ENCODE peak calls at places on chromosomes 5 and 9, in ten cellular contexts. T is left ventricle myocardium inferior, U is WTC11, E is fibroblast of pulmonary artery, V is cardiac fibroblast, D is nephron progenitor cell, P is HuH-7, J is AG08396, Y is T-cell, M is transverse colon. F is an unnamed sample.

GRCh38 chr5:159947708-159948358 is 31.6 kb downstream of the ADRA1B start:
- DNase-seq in T (no peak), U (no peak), E (peak), V (peak), D (no peak), P (peak), J (peak), Y (no peak), M (no peak), F (peak)

GRCh38 chr5:104189909-104190308 is 627.3 kb upstream of the NUDT12 start:
- DNase-seq in T (no peak), U (no peak), E (peak), V (peak), D (no peak), P (no peak), J (no peak), Y (no peak), M (no peak), F (peak)

GRCh38 chr5:173310861-173311515 is 17.2 kb downstream of the STC2 start:
- DNase-seq in T (peak), U (no peak), E (peak), V (peak), D (no peak), P (no peak), J (peak), Y (no peak), M (no peak), F (peak)

GRCh38 chr5:179793470-179794139 is at the start of gene LTC4S:
- DNase-seq in T (peak), U (no peak), E (peak), V (peak), D (no peak), P (no peak), J (peak), Y (peak), M (peak), F (peak)

GRCh38 chr5:179261301-179262125 is 83.7 kb downstream of the ADAMTS2 start:
- DNase-seq in T (no peak), U (peak), E (peak), V (peak), D (peak), P (no peak), J (no peak), Y (peak), M (no peak), F (no peak)

GRCh38 chr5:122435738-122436137 is 123.7 kb downstream of the SNCAIP start:
- DNase-seq in T (no peak), U (no peak), E (no peak), V (no peak), D (no peak), P (no peak), J (no peak), Y (no peak), M (no peak), F (no peak)

GRCh38 chr9:135039266-135039870 is 48.1 kb upstream of the OLFM1 start:
- DNase-seq in T (no peak), U (no peak), E (no peak), V (no peak), D (no peak), P (no peak), J (no peak), Y (no peak), M (no peak), F (no peak)

GRCh38 chr9:134624827-134625181 is 16.8 kb upstream of the COL5A1 start:
- DNase-seq in T (no peak), U (peak), E (peak), V (peak), D (no peak), P (no peak), J (peak), Y (no peak), M (no peak), F (peak)

GRCh38 chr5:82018462-82018861 is 46.6 kb downstream of the ATG10 start:
- DNase-seq in T (no peak), U (no peak), E (peak), V (peak), D (no peak), P (peak), J (no peak), Y (no peak), M (no peak), F (no peak)

GRCh38 chr9:3018691-3019230 is 174.9 kb upstream of the PUM3 start:
- DNase-seq in T (no peak), U (no peak), E (no peak), V (no peak), D (no peak), P (no peak), J (no peak), Y (no peak), M (no peak), F (no peak)

GRCh38 chr5:178098685-178099084 is 14.6 kb upstream of the N4BP3 start:
- DNase-seq in T (no peak), U (no peak), E (no peak), V (no peak), D (no peak), P (no peak), J (no peak), Y (no peak), M (no peak), F (no peak)

GRCh38 chr5:151523335-151523734 is 67.8 kb downstream of the FAT2 start:
- DNase-seq in T (no peak), U (peak), E (peak), V (peak), D (peak), P (peak), J (peak), Y (no peak), M (no peak), F (peak)

GRCh38 chr9:35611230-35611797 is 6.3 kb downstream of the TESK1 start:
- DNase-seq in T (peak), U (peak), E (peak), V (peak), D (peak), P (peak), J (peak), Y (peak), M (peak), F (peak)

GRCh38 chr5:2722901-2723300 is 28.6 kb downstream of the IRX2 start:
- DNase-seq in T (no peak), U (no peak), E (no peak), V (no peak), D (no peak), P (no peak), J (no peak), Y (no peak), M (no peak), F (no peak)

GRCh38 chr9:79287881-79288280 is 283.9 kb upstream of the TLE4 start:
- DNase-seq in T (no peak), U (no peak), E (no peak), V (no peak), D (no peak), P (no peak), J (peak), Y (no peak), M (no peak), F (no peak)

GRCh38 chr9:22097712-22098111 is 88.6 kb upstream of the CDKN2B start:
- DNase-seq in T (no peak), U (no peak), E (peak), V (peak), D (no peak), P (no peak), J (no peak), Y (no peak), M (no peak), F (peak)

GRCh38 chr5:14160116-14160515 is 17.0 kb downstream of the TRIO start:
- DNase-seq in T (no peak), U (no peak), E (no peak), V (no peak), D (no peak), P (no peak), J (no peak), Y (no peak), M (no peak), F (no peak)

GRCh38 chr5:10719965-10720364 is 41.1 kb downstream of the DAP start:
- DNase-seq in T (no peak), U (no peak), E (peak), V (no peak), D (no peak), P (no peak), J (peak), Y (no peak), M (no peak), F (no peak)

GRCh38 chr5:88145205-88145602 is 123.4 kb downstream of the TMEM161B start:
- DNase-seq in T (no peak), U (no peak), E (no peak), V (no peak), D (peak), P (no peak), J (no peak), Y (no peak), M (no peak), F (no peak)

GRCh38 chr5:1564182-1564748 is 40.5 kb upstream of the LPCAT1 start:
- DNase-seq in T (peak), U (no peak), E (peak), V (peak), D (no peak), P (no peak), J (peak), Y (no peak), M (peak), F (peak)

GRCh38 chr9:520315-520714 is 305.6 kb downstream of the DOCK8 start:
- DNase-seq in T (no peak), U (no peak), E (no peak), V (no peak), D (no peak), P (no peak), J (no peak), Y (no peak), M (no peak), F (no peak)

GRCh38 chr9:99426443-99426842 is 204.4 kb downstream of the SEC61B start:
- DNase-seq in T (no peak), U (no peak), E (no peak), V (no peak), D (no peak), P (no peak), J (no peak), Y (no peak), M (no peak), F (no peak)

GRCh38 chr9:137286980-137287383 is 9.5 kb downstream of the TOR4A start:
- DNase-seq in T (no peak), U (peak), E (peak), V (peak), D (peak), P (peak), J (peak), Y (no peak), M (peak), F (peak)

GRCh38 chr5:149641000-149641576 is 59.8 kb downstream of the ARHGEF37 start:
- DNase-seq in T (no peak), U (no peak), E (peak), V (peak), D (no peak), P (peak), J (peak), Y (no peak), M (peak), F (no peak)

GRCh38 chr9:82781965-82782392 is 281.0 kb downstream of the RASEF start:
- DNase-seq in T (no peak), U (no peak), E (no peak), V (no peak), D (peak), P (no peak), J (no peak), Y (no peak), M (no peak), F (no peak)

GRCh38 chr5:1285883-1286291 is 9.0 kb downstream of the TERT start:
- DNase-seq in T (no peak), U (no peak), E (no peak), V (no peak), D (no peak), P (no peak), J (no peak), Y (no peak), M (no peak), F (no peak)